ENCODE peak calls at places on chromosomes 12 and 14, in nine cellular contexts. A is naive B cell, H is heart right ventricle, K is NCI-H1092 treated with DMSO at 0.1 percent for 48 hours, Z is dorsolateral prefrontal cortex, I is astrocyte of the cerebellum, Y is HS-5, P is COR-L47, R is NCI-H2081. G is an unnamed sample.

GRCh38 chr14:23578560-23579310 is at the start of gene JPH4:
- DNase-seq in A (no peak), H (no peak), K (peak), Z (peak), I (no peak), Y (no peak), P (peak), R (peak), G (peak)

GRCh38 chr12:57247041-57247440 is 3.9 kb downstream of the STAC3 start:
- DNase-seq in A (no peak), H (no peak), K (no peak), Z (no peak), I (no peak), Y (no peak), P (no peak), R (no peak), G (no peak)

GRCh38 chr14:99265571-99265970 is 6.4 kb downstream of the BCL11B start:
- DNase-seq in A (no peak), H (no peak), K (no peak), Z (no peak), I (no peak), Y (no peak), P (no peak), R (no peak), G (no peak)

GRCh38 chr12:56999456-56999855 is 6.9 kb downstream of the ZBTB39 start:
- DNase-seq in A (no peak), H (no peak), K (no peak), Z (no peak), I (no peak), Y (no peak), P (no peak), R (no peak), G (no peak)

GRCh38 chr14:68814376-68815287 is 21.8 kb upstream of the ZFP36L1 start:
- DNase-seq in A (peak), H (peak), K (no peak), Z (no peak), I (no peak), Y (no peak), P (no peak), R (peak), G (no peak)

GRCh38 chr14:62206456-62206855 is 444.2 kb downstream of the SNAPC1 start:
- DNase-seq in A (no peak), H (no peak), K (no peak), Z (no peak), I (no peak), Y (no peak), P (no peak), R (no peak), G (no peak)

GRCh38 chr12:39240573-39240972 is 202.3 kb downstream of the KIF21A start:
- DNase-seq in A (no peak), H (no peak), K (no peak), Z (no peak), I (no peak), Y (no peak), P (no peak), R (no peak), G (no peak)

GRCh38 chr12:6540181-6540877 is 6.0 kb downstream of the GAPDH start:
- DNase-seq in A (no peak), H (peak), K (peak), Z (no peak), I (peak), Y (no peak), P (peak), R (peak), G (peak)

GRCh38 chr14:83706555-83706954 is 1823.4 kb upstream of the FLRT2 start:
- DNase-seq in A (no peak), H (no peak), K (no peak), Z (no peak), I (no peak), Y (no peak), P (peak), R (peak), G (no peak)

GRCh38 chr12:17017402-17017801 is 411.4 kb upstream of the LMO3 start:
- DNase-seq in A (no peak), H (no peak), K (no peak), Z (no peak), I (no peak), Y (no peak), P (no peak), R (no peak), G (no peak)

GRCh38 chr14:92532490-92533163 is 19.0 kb downstream of the RIN3 start:
- DNase-seq in A (no peak), H (no peak), K (no peak), Z (no peak), I (no peak), Y (no peak), P (no peak), R (no peak), G (no peak)

GRCh38 chr14:96247031-96247430 is 9.0 kb upstream of the BDKRB1 start:
- DNase-seq in A (no peak), H (no peak), K (no peak), Z (no peak), I (no peak), Y (no peak), P (no peak), R (no peak), G (no peak)

GRCh38 chr14:21671371-21671770 is 2.2 kb downstream of the OR4E1 start:
- DNase-seq in A (no peak), H (no peak), K (no peak), Z (no peak), I (no peak), Y (no peak), P (no peak), R (no peak), G (no peak)

GRCh38 chr14:38554046-38554445 is 298.2 kb upstream of the CLEC14A start:
- DNase-seq in A (no peak), H (no peak), K (no peak), Z (no peak), I (no peak), Y (no peak), P (no peak), R (no peak), G (no peak)

GRCh38 chr12:14958361-14959125 is 2.9 kb downstream of the ARHGDIB start:
- DNase-seq in A (no peak), H (no peak), K (no peak), Z (no peak), I (no peak), Y (no peak), P (no peak), R (no peak), G (no peak)

GRCh38 chr14:92928961-92929688 is 6.2 kb downstream of the CHGA start:
- DNase-seq in A (no peak), H (no peak), K (no peak), Z (no peak), I (no peak), Y (no peak), P (no peak), R (no peak), G (no peak)

GRCh38 chr12:527241-527640 is 67.5 kb downstream of the B4GALNT3 start:
- DNase-seq in A (no peak), H (no peak), K (no peak), Z (no peak), I (no peak), Y (no peak), P (no peak), R (no peak), G (no peak)

GRCh38 chr12:106107566-106107965 is 31.2 kb downstream of the NUAK1 start:
- DNase-seq in A (no peak), H (no peak), K (no peak), Z (no peak), I (no peak), Y (no peak), P (no peak), R (no peak), G (no peak)

GRCh38 chr12:116734156-116734768 is 3.6 kb downstream of the SPRING1 start:
- DNase-seq in A (no peak), H (no peak), K (no peak), Z (no peak), I (no peak), Y (no peak), P (no peak), R (no peak), G (no peak)

GRCh38 chr12:118360785-118361404 is 11.8 kb downstream of the TAOK3 start:
- DNase-seq in A (no peak), H (no peak), K (no peak), Z (no peak), I (no peak), Y (peak), P (no peak), R (no peak), G (no peak)

GRCh38 chr14:68181395-68182326 is 362.1 kb downstream of the RAD51B start:
- DNase-seq in A (no peak), H (no peak), K (no peak), Z (no peak), I (no peak), Y (peak), P (no peak), R (no peak), G (no peak)

GRCh38 chr12:82708507-82708906 is 21.8 kb downstream of the TMTC2 start:
- DNase-seq in A (no peak), H (no peak), K (no peak), Z (peak), I (no peak), Y (no peak), P (no peak), R (no peak), G (peak)

GRCh38 chr12:24551368-24551767 is 397.5 kb downstream of the BCAT1 start:
- DNase-seq in A (no peak), H (no peak), K (peak), Z (no peak), I (no peak), Y (no peak), P (peak), R (peak), G (no peak)

GRCh38 chr12:24974216-24974615 is 25.3 kb upstream of the BCAT1 start:
- DNase-seq in A (no peak), H (no peak), K (no peak), Z (no peak), I (no peak), Y (no peak), P (no peak), R (no peak), G (no peak)

GRCh38 chr14:81062816-81063215 is 107.4 kb downstream of the TSHR start:
- DNase-seq in A (no peak), H (peak), K (peak), Z (no peak), I (no peak), Y (no peak), P (peak), R (no peak), G (peak)

GRCh38 chr12:3328081-3328480 is 162.9 kb upstream of the PRMT8 start:
- DNase-seq in A (no peak), H (no peak), K (no peak), Z (no peak), I (no peak), Y (no peak), P (no peak), R (no peak), G (no peak)

GRCh38 chr12:7856516-7856915 is 16.2 kb downstream of the SLC2A14 start:
- DNase-seq in A (no peak), H (no peak), K (no peak), Z (no peak), I (no peak), Y (no peak), P (no peak), R (no peak), G (no peak)

GRCh38 chr12:15227004-15227679 is 5.9 kb upstream of the RERG start:
- DNase-seq in A (no peak), H (no peak), K (peak), Z (no peak), I (no peak), Y (no peak), P (no peak), R (peak), G (no peak)

GRCh38 chr12:110670161-110670701 is 18.7 kb downstream of the HVCN1 start:
- DNase-seq in A (peak), H (no peak), K (no peak), Z (no peak), I (no peak), Y (no peak), P (no peak), R (no peak), G (no peak)

GRCh38 chr14:59020382-59020781 is 168.1 kb upstream of the DAAM1 start:
- DNase-seq in A (no peak), H (no peak), K (peak), Z (no peak), I (peak), Y (no peak), P (no peak), R (peak), G (peak)

GRCh38 chr12:70985850-70986249 is 65.3 kb upstream of the PTPRR start:
- DNase-seq in A (no peak), H (no peak), K (no peak), Z (no peak), I (no peak), Y (no peak), P (no peak), R (no peak), G (no peak)

GRCh38 chr12:4228122-4228580 is 45.4 kb upstream of the CCND2 start:
- DNase-seq in A (no peak), H (no peak), K (no peak), Z (no peak), I (no peak), Y (no peak), P (no peak), R (no peak), G (no peak)

GRCh38 chr14:99231850-99232401 is 40.1 kb downstream of the BCL11B start:
- DNase-seq in A (no peak), H (no peak), K (no peak), Z (no peak), I (no peak), Y (no peak), P (no peak), R (no peak), G (peak)

GRCh38 chr12:88973998-88974397 is 378.3 kb downstream of the DUSP6 start:
- DNase-seq in A (no peak), H (no peak), K (no peak), Z (no peak), I (no peak), Y (no peak), P (no peak), R (no peak), G (no peak)

GRCh38 chr14:85399196-85399595 is 130.7 kb upstream of the FLRT2 start:
- DNase-seq in A (no peak), H (no peak), K (no peak), Z (no peak), I (no peak), Y (no peak), P (no peak), R (no peak), G (no peak)

GRCh38 chr12:66903782-66904396 is 225.0 kb upstream of the GRIP1 start:
- DNase-seq in A (no peak), H (no peak), K (peak), Z (no peak), I (no peak), Y (no peak), P (peak), R (peak), G (no peak)

G was measured in SK-N-DZ.